ENCODE peak calls at places on chromosome 10, in ten cellular contexts. F is anterior cingulate cortex; T is RWPE1; R is naive thymus-derived CD4-positive, alpha-beta T cell; S is activated CD4-positive, alpha-beta T cell treated with anti-CD3 and anti-CD28 coated beads, Interleukin-2, amount 50 U/mL, for 48 hours; X is HEK293T; L is mammary epithelial cell; H is Daoy; N is glutamatergic neuron; C is stimulated activated CD4-positive, alpha-beta T cell treated with anti-CD3 and anti-CD28 coated beads, TNF-alpha, amount 100 ng/mL, for 24 hours. W is an unnamed sample.

GRCh38 chr10:71837085-71837827 is 13.8 kb downstream of the PSAP start:
- DNase-seq in T (no peak), X (peak; percentile 65), C (no peak), S (no peak), F (no peak), N (peak; percentile 46), H (no peak), R (peak; percentile 38), L (peak; percentile 45), W (no peak)

GRCh38 chr10:13346280-13346819 is 1.7 kb downstream of the SEPHS1 start:
- DNase-seq in H (peak; percentile 28), X (no peak), T (peak; percentile 20), F (no peak), C (no peak), R (no peak), N (no peak), S (no peak), L (peak; percentile 49), W (no peak)

GRCh38 chr10:110336111-110336721 is 31.5 kb upstream of the SMNDC1 start:
- DNase-seq in R (no peak), F (no peak), L (peak; percentile 87), H (peak; percentile 78), S (no peak), N (peak; percentile 69), C (no peak), T (peak; percentile 93), X (no peak), W (no peak)

GRCh38 chr10:103803941-103804340 is 51.4 kb downstream of the SH3PXD2A start:
- DNase-seq in C (no peak), L (peak; percentile 67), R (peak; percentile 32), H (no peak), T (peak; percentile 54), N (no peak), X (no peak), F (no peak), S (peak; percentile 10), W (peak; percentile 21)

GRCh38 chr10:1107004-1107403 is 50.8 kb downstream of the WDR37 start:
- DNase-seq in R (no peak), C (no peak), T (no peak), H (no peak), X (no peak), S (no peak), F (no peak), L (no peak), N (no peak), W (no peak)

GRCh38 chr10:33022090-33022489 is 64.1 kb upstream of the ITGB1 start:
- DNase-seq in L (peak; percentile 31), X (no peak), C (no peak), S (no peak), H (no peak), R (no peak), F (no peak), T (peak; percentile 43), N (no peak), W (no peak)

GRCh38 chr10:74542077-74542476 is 284.3 kb upstream of the KAT6B start:
- DNase-seq in N (no peak), H (no peak), F (no peak), C (no peak), X (no peak), R (no peak), S (no peak), T (no peak), L (peak; percentile 9), W (no peak)

GRCh38 chr10:48607356-48608278 is 2.7 kb upstream of the ARHGAP22 start:
- DNase-seq in N (no peak), S (no peak), H (no peak), L (no peak), X (no peak), R (no peak), T (no peak), C (no peak), F (no peak), W (no peak)

GRCh38 chr10:49426490-49427360 is 30.8 kb upstream of the DRGX start:
- DNase-seq in F (no peak), T (no peak), H (no peak), R (no peak), C (no peak), N (no peak), X (no peak), L (no peak), S (no peak), W (no peak)

GRCh38 chr10:98924526-98924925 is 311.1 kb downstream of the HPSE2 start:
- DNase-seq in N (no peak), R (no peak), L (no peak), X (no peak), F (no peak), C (no peak), H (no peak), T (no peak), S (no peak), W (no peak)

GRCh38 chr10:97939446-97939990 is 89.9 kb downstream of the GOLGA7B start:
- DNase-seq in T (peak; percentile 19), N (no peak), R (no peak), L (peak; percentile 23), H (no peak), S (no peak), F (no peak), C (no peak), X (no peak), W (no peak)

GRCh38 chr10:17671307-17671706 is 27.4 kb downstream of the STAM start:
- DNase-seq in F (no peak), X (no peak), H (no peak), N (no peak), C (no peak), R (no peak), L (peak; percentile 25), S (no peak), T (no peak), W (no peak)

GRCh38 chr10:44628921-44629320 is 244.0 kb upstream of the CXCL12 start:
- DNase-seq in X (no peak), T (peak; percentile 2), N (no peak), F (no peak), R (no peak), C (no peak), L (peak; percentile 51), H (no peak), S (no peak), W (no peak)

GRCh38 chr10:29517352-29517923 is 117.3 kb downstream of the SVIL start:
- DNase-seq in X (peak; percentile 42), L (no peak), H (peak; percentile 5), N (peak; percentile 56), R (no peak), S (no peak), C (no peak), T (no peak), F (no peak), W (no peak)

GRCh38 chr10:114472874-114473248 is 68.6 kb upstream of the AFAP1L2 start:
- DNase-seq in T (no peak), S (no peak), N (no peak), F (no peak), L (no peak), X (no peak), H (no peak), R (no peak), C (no peak), W (no peak)